ENCODE peak calls at places on chromosomes 16 and 17, in ten cellular contexts. S is B cell, K is left ventricle myocardium inferior, F is nephron progenitor cell, J is A549, Q is ovary, T is K562, P is AG10803, U is cardiac fibroblast, G is heart left ventricle. B is an unnamed sample.
A peak's percentile ranks its signal among the peaks of the same experiment; 100 is the strongest.

GRCh38 chr17:82412535-82413520 is 5.3 kb upstream of the HEXD start:
- DNase-seq in S (no peak), K (no peak), F (no peak), J (no peak), Q (no peak), T (no peak), P (no peak), U (no peak), G (no peak), B (no peak)

GRCh38 chr17:6701719-6702118 is 11.4 kb downstream of the SLC13A5 start:
- DNase-seq in S (peak; percentile 56), K (no peak), F (peak; percentile 62), J (peak; percentile 50), Q (peak; percentile 54), T (peak; percentile 67), P (no peak), U (peak; percentile 17), G (no peak), B (peak; percentile 82)

GRCh38 chr17:42438600-42439567 is 15.8 kb upstream of the CAVIN1 start:
- DNase-seq in S (no peak), K (no peak), F (peak; percentile 22), J (no peak), Q (no peak), T (peak; percentile 52), P (peak; percentile 31), U (peak; percentile 55), G (no peak), B (no peak)

GRCh38 chr16:87453326-87453725 is 39.5 kb downstream of the ZCCHC14 start:
- DNase-seq in S (no peak), K (no peak), F (no peak), J (no peak), Q (peak; percentile 28), T (no peak), P (no peak), U (no peak), G (no peak), B (no peak)

GRCh38 chr17:80449194-80449929 is 27.0 kb downstream of the NPTX1 start:
- DNase-seq in S (no peak), K (no peak), F (no peak), J (no peak), Q (no peak), T (no peak), P (no peak), U (no peak), G (no peak), B (no peak)

GRCh38 chr16:19980866-19981265 is 92.8 kb downstream of the GPR139 start:
- DNase-seq in S (no peak), K (no peak), F (peak; percentile 15), J (peak; percentile 39), Q (no peak), T (peak; percentile 27), P (no peak), U (no peak), G (no peak), B (peak; percentile 12)

GRCh38 chr17:39573447-39574298 is 34.0 kb downstream of the NEUROD2 start:
- DNase-seq in S (peak; percentile 76), K (peak; percentile 76), F (peak; percentile 77), J (peak; percentile 81), Q (peak; percentile 73), T (peak; percentile 52), P (peak; percentile 63), U (peak; percentile 76), G (peak; percentile 87), B (peak; percentile 77)

GRCh38 chr17:40437095-40437732 is 6.0 kb upstream of the IGFBP4 start:
- DNase-seq in S (no peak), K (no peak), F (no peak), J (no peak), Q (no peak), T (peak; percentile 77), P (no peak), U (peak; percentile 39), G (no peak), B (no peak)

GRCh38 chr17:56110463-56111138 is 42.7 kb upstream of the ANKFN1 start:
- DNase-seq in S (no peak), K (no peak), F (no peak), J (peak; percentile 22), Q (no peak), T (no peak), P (no peak), U (no peak), G (no peak), B (no peak)

GRCh38 chr17:8326591-8327583 is 12.8 kb upstream of the ODF4 start:
- DNase-seq in S (peak; percentile 65), K (peak; percentile 48), F (peak; percentile 56), J (no peak), Q (peak; percentile 58), T (peak; percentile 31), P (peak; percentile 23), U (peak; percentile 45), G (peak; percentile 73), B (peak; percentile 50)

GRCh38 chr17:79306688-79307323 is 232.2 kb downstream of the ENGASE start:
- DNase-seq in S (no peak), K (peak; percentile 37), F (no peak), J (no peak), Q (no peak), T (no peak), P (no peak), U (no peak), G (no peak), B (no peak)

GRCh38 chr17:75130632-75131277 is 787 bp downstream of the NT5C start:
- DNase-seq in S (peak; percentile 67), K (peak; percentile 45), F (peak; percentile 67), J (peak; percentile 86), Q (peak; percentile 73), T (peak; percentile 84), P (peak; percentile 50), U (peak; percentile 66), G (no peak), B (peak; percentile 61)
- TF ChIP-seq CTCF in S (peak; percentile 32), K (peak; percentile 42), F (peak; percentile 50), J (peak; percentile 64), Q (no peak), T (peak; percentile 81), P (peak; percentile 59), U (peak; percentile 63), G (peak; percentile 13), B (no peak)

DNA sequence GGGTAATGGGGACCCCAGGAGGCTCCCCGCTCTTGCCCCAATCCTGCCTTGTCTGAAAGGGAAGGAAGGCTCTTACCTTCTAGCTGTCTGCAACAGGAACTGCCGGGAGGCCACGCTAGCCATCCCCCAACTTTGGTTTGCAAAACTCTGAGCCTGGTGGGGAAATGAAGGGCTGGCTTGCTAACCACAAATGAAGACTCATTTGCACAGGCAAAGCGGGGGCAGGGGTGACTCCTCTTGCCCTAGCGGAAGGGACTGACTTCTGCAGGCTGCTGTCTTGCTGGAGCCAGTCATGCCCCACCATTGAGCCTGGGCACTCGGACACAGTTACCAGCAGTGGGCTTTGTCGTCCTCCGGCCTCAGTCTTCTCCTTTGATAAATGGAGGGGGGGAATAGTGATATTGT is 52.6 kb downstream of the PLCG2 start:
- DNase-seq in S (peak; percentile 70), K (peak; percentile 40), F (no peak), J (no peak), Q (no peak), T (peak; percentile 24), P (peak; percentile 12), U (no peak), G (peak; percentile 77), B (peak; percentile 13)
- TF ChIP-seq CTCF in S (peak; percentile 60), K (no peak), F (no peak), J (no peak), Q (no peak), T (no peak), P (no peak), U (no peak), G (no peak), B (no peak)

DNA sequence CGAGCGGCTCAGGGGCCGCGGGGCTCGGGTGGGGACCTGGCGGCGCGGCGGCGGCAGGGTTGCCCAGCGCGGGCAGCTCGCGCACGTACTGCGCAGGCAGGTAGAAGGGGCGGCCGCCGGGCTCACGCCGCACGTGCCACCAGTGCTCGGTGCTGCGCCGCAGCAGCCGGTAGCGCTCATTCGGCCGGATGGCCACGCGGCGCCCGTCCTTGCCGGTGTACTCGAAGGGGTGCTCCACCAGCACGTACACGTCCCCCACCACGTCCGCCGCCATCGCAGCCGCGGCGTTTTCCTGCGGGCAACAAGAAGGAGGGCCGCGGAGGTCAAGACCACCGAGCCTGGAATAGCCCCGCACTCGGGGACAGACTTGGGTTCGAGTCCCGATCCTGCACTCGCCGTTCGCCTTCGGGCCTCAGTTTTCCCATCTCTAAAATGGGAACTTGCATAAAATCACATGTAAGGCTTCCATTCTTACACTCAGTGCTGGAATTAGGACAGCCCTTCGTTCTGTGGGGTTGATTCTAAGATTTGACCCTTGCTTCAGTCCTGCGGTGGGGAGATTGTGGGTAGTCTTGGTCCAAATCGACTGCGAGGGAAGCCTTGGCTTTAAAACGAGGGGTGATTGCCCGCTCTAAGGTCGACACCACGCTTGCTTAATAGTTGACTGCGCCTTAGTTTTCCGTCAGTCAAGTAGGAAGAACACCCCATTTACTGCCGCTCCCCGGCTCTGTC is 2.5 kb downstream of the ARHGAP27 start:
- DNase-seq in S (peak; percentile 24), K (no peak), F (no peak), J (no peak), Q (no peak), T (no peak), P (no peak), U (no peak), G (no peak), B (no peak)
- TF ChIP-seq CTCF in S (no peak), K (no peak), F (no peak), J (no peak), Q (no peak), T (no peak), P (no peak), U (no peak), G (no peak), B (no peak)

GRCh38 chr17:16352838-16353701 is at the start of gene CENPV:
- DNase-seq in S (peak; percentile 96), K (peak; percentile 32), F (peak; percentile 73), J (peak; percentile 72), Q (peak; percentile 63), T (peak; percentile 65), P (peak; percentile 17), U (peak; percentile 46), G (peak; percentile 70), B (peak; percentile 67)
- TF ChIP-seq CTCF in S (no peak), K (peak; percentile 41), F (no peak), J (peak; percentile 78), Q (no peak), T (no peak), P (no peak), U (no peak), G (no peak), B (no peak)

DNA sequence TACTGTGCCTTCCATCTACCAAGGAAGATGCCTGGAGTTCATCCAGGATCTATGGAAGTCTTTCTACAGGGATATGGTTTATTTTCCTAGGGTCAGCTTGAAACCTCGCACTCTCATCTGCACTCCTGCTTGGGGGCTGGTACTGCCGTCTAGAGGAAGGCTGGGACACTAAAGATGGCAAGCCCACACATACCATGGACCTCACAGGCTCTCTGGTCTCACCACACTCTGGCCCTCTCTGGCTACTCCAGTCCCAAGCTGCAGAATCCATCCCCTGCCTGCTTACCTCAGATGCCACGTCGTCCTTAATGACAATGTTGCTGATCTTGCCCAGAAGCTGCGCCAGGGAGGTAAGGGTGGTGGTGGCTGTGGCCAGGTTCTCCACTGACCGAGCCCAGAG is 2.1 kb upstream of the UNC119 start:
- DNase-seq in S (no peak), K (no peak), F (no peak), J (peak; percentile 53), Q (no peak), T (no peak), P (no peak), U (no peak), G (peak; percentile 19), B (no peak)
- TF ChIP-seq CTCF in S (peak; percentile 24), K (no peak), F (no peak), J (peak; percentile 32), Q (no peak), T (no peak), P (no peak), U (no peak), G (no peak), B (no peak)

B was measured in endothelial cell.